ENCODE peak calls at places on chromosomes 13 and 19, in seven cellular contexts. U is thyroid gland, I is left lung, T is neural progenitor cell, L is right atrium auricular region, A is adrenal gland, V is HAP-1. E is an unnamed sample.

GRCh38 chr13:60370343-60370742 is 26.7 kb upstream of the TDRD3 start:
- DNase-seq in V (no peak), T (no peak), U (no peak), A (no peak), L (no peak), I (no peak), E (no peak)

GRCh38 chr13:79806821-79807220 is 325.9 kb downstream of the NDFIP2 start:
- DNase-seq in I (no peak), T (no peak), U (no peak), L (no peak), A (no peak), V (no peak), E (no peak)

GRCh38 chr13:76470991-76471390 is 415.2 kb downstream of the KCTD12 start:
- DNase-seq in I (no peak), A (no peak), L (no peak), T (no peak), U (no peak), V (no peak), E (no peak)

GRCh38 chr13:75836441-75836840 is 200.3 kb downstream of the LMO7 start:
- DNase-seq in V (no peak), T (no peak), A (no peak), U (peak; percentile 80), I (no peak), L (no peak), E (no peak)

GRCh38 chr13:42894765-42895181 is 97.3 kb downstream of the EPSTI1 start:
- DNase-seq in A (peak; percentile 86), L (no peak), V (peak; percentile 72), T (no peak), I (no peak), U (no peak), E (no peak)

GRCh38 chr13:20498659-20499058 is 27.0 kb downstream of the CRYL1 start:
- DNase-seq in I (no peak), U (no peak), A (no peak), L (no peak), T (no peak), V (no peak), E (no peak)

GRCh38 chr13:48647625-48648024 is 6.1 kb upstream of the CYSLTR2 start:
- DNase-seq in A (no peak), V (no peak), I (no peak), T (no peak), U (no peak), L (no peak), E (no peak)

GRCh38 chr19:18646535-18647370 is 9.9 kb downstream of the KLHL26 start:
- DNase-seq in U (peak; percentile 96), A (no peak), L (no peak), T (no peak), V (no peak), I (no peak), E (no peak)

GRCh38 chr13:103883152-103883551 is 816.9 kb upstream of the SLC10A2 start:
- DNase-seq in A (peak; percentile 74), U (peak; percentile 71), T (peak; percentile 83), L (peak; percentile 90), I (peak; percentile 90), V (peak; percentile 17), E (peak; percentile 86)

GRCh38 chr19:54189020-54189667 is at the start of gene MBOAT7:
- DNase-seq in U (no peak), V (no peak), L (no peak), T (no peak), I (no peak), A (no peak), E (no peak)

GRCh38 chr13:102903659-102904407 is 58.0 kb downstream of the ERCC5 start:
- DNase-seq in L (no peak), A (no peak), V (peak; percentile 32), I (no peak), U (no peak), T (peak; percentile 28), E (no peak)

GRCh38 chr13:114248011-114248410 is 13.3 kb downstream of the CDC16 start:
- DNase-seq in T (no peak), A (no peak), L (no peak), V (no peak), U (no peak), I (no peak), E (no peak)

GRCh38 chr13:112779856-112780604 is 90.2 kb downstream of the ATP11A start:
- DNase-seq in A (no peak), L (peak; percentile 54), U (no peak), I (no peak), V (no peak), T (no peak), E (no peak)

GRCh38 chr13:112781881-112782361 is 92.1 kb downstream of the ATP11A start:
- DNase-seq in I (peak; percentile 83), A (peak; percentile 95), L (peak; percentile 63), U (peak; percentile 93), T (no peak), V (no peak), E (peak; percentile 61)

GRCh38 chr13:112782433-112783010 is 92.7 kb downstream of the ATP11A start:
- DNase-seq in A (peak; percentile 63), T (no peak), V (no peak), L (peak; percentile 58), U (no peak), I (no peak), E (no peak)

GRCh38 chr13:112783135-112783945 is 93.5 kb downstream of the ATP11A start:
- DNase-seq in U (no peak), I (peak; percentile 75), L (peak; percentile 57), T (no peak), V (no peak), A (no peak), E (no peak)

GRCh38 chr13:112781287-112781686 is 91.4 kb downstream of the ATP11A start:
- DNase-seq in I (no peak), V (no peak), U (no peak), A (no peak), T (no peak), L (peak; percentile 53), E (no peak)
- H3K4me1 ChIP-seq in I (peaks cover 33% of the 10 kb centered on the region), V (no peaks in the 10 kb centered on the region), U (peaks cover 37% of the 10 kb centered on the region), A (peaks cover 18% of the 10 kb centered on the region), T (peaks cover 19% of the 10 kb centered on the region), L (no peaks in the 10 kb centered on the region), E (peaks cover 13% of the 10 kb centered on the region)

DNA sequence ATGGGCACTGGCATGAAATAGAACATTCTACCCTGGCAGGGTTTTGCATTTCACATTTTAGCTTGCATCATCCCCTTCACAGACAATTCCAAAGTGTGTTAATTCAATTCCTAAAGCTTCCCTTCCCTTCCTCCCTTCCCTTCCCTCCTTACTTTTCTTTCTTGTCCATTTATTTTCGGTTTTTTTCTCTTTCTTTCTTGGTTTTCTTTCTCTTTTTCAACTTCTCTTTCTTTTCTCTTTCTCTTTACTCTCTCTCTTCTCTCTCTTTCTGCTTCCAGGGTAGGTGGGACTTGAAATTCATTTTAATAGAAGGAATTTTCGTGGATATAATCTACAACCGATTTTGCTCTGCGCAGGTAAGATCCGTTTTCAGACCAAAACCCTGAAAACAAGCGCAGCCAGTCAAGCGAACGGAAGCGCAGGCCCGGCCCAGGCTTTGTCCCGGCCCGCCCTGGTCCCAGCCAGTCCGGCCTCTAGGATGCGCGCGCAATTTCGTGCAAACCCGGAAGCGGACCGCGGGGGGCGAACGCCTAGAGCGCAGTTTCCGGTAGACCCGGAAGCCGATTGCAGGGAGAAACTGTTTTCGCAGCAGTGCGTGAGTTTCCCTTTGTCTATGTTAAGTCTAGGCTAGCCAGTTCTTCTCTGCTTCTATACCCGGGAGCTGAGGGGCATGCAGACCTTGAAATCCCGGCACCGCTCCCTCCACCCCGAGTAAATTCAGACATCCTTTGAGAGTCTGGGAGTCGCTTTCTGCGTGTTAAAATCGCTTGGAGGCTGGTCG is at the start of gene ZNF528:
- DNase-seq in I (peak; percentile 96), U (peak; percentile 98), V (no peak), A (peak; percentile 97), T (peak; percentile 92), L (peak; percentile 94), E (peak; percentile 99)
- H3K4me3 ChIP-seq in I (peak within 1 kb of the TSS; percentile 55), U (peak within 1 kb of the TSS; percentile 53), V (no peak within 1 kb of the TSS), A (peak within 1 kb of the TSS; percentile 62), T (peak within 1 kb of the TSS; percentile 65), L (peak within 1 kb of the TSS; percentile 85), E (peak within 1 kb of the TSS; percentile 84)

GRCh38 chr13:33281951-33282595 is 3.5 kb downstream of the STARD13 start:
- DNase-seq in T (no peak), V (no peak), L (no peak), U (no peak), A (no peak), I (no peak), E (no peak)

GRCh38 chr13:33284016-33284415 is 1.5 kb downstream of the STARD13 start:
- DNase-seq in I (no peak), T (no peak), V (no peak), A (no peak), L (no peak), U (no peak), E (no peak)

GRCh38 chr13:33284916-33285315 is 639 bp downstream of the STARD13 start:
- DNase-seq in L (no peak), V (no peak), U (no peak), I (no peak), A (no peak), T (no peak), E (no peak)

GRCh38 chr13:33285420-33286124 is at the start of gene STARD13:
- DNase-seq in V (peak; percentile 74), T (peak; percentile 91), U (peak; percentile 96), A (peak; percentile 96), L (peak; percentile 99), I (peak; percentile 86), E (peak; percentile 94)

DNA sequence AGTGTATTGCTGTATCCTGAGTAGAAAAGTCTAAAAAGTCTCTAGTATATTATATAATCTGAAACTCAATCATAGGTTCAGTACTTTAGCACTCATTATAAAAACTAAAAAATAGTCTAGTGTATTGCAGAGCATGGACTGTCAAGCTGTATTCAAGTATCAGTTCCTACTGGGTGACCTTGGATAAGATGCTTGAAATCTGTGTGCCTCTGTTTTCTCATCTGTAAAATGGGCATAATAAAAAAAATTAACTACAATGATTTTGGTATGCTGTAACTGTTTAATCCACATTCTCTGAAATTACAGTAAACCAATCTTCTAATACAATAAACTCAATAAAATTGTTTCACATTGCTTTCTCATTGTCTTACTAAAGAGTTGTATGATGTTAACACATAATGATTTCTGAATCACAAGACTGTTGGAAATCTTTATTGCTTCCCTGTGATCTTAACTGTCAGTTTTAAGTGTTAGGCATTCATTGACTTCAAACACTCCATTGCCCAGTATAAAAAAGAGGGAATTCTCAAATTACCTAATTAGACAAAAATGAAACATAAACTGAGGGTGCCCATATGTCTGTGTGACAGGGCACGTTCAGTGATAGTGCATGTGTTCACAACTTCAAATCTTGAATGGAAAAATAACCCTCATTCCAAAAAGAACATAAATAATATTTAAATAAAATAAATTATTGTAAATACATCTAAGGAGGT is 2.2 kb downstream of the STARD13 start:
- DNase-seq in U (no peak), L (no peak), A (no peak), T (no peak), V (no peak), I (no peak), E (no peak)
- H3K4me1 ChIP-seq in U (peaks cover 58% of the 10 kb centered on the region), L (no peaks in the 10 kb centered on the region), A (peaks cover 46% of the 10 kb centered on the region), T (peaks cover 12% of the 10 kb centered on the region), V (peaks cover 3% of the 10 kb centered on the region), I (peaks cover 14% of the 10 kb centered on the region), E (peaks cover 7% of the 10 kb centered on the region)

GRCh38 chr13:46894534-46894906 is 2.3 kb downstream of the HTR2A start:
- DNase-seq in V (no peak), I (no peak), T (no peak), U (no peak), A (no peak), L (no peak), E (no peak)

GRCh38 chr13:46893820-46894533 is 2.9 kb downstream of the HTR2A start:
- DNase-seq in U (peak; percentile 68), T (peak; percentile 90), I (peak; percentile 93), L (peak; percentile 73), A (peak; percentile 25), V (peak; percentile 78), E (peak; percentile 74)

GRCh38 chr13:46896346-46897138 is at the start of gene HTR2A:
- DNase-seq in L (peak; percentile 69), A (no peak), U (peak; percentile 50), V (peak; percentile 14), I (peak; percentile 81), T (peak; percentile 55), E (peak; percentile 82)

GRCh38 chr13:46893221-46893620 is 3.6 kb downstream of the HTR2A start:
- DNase-seq in I (no peak), T (peak; percentile 40), L (no peak), V (no peak), U (no peak), A (no peak), E (no peak)
- H3K4me3 ChIP-seq in I (peak overlapping the region; percentile 46), T (peak overlapping the region; percentile 54), L (no peak overlapping the region), V (no peak overlapping the region), U (no peak overlapping the region), A (no peak overlapping the region), E (no peak overlapping the region)